ENCODE peak calls at places on chromosomes 16 and 17, in nine cellular contexts. Z, O, D, U, F, R, W, M and C are unnamed samples.

GRCh38 chr17:10612957-10613744 is 44.0 kb downstream of the MYH3 start:
- DNase-seq in Z (peak; percentile 45), O (no peak), D (no peak), U (peak; percentile 35), F (no peak), R (no peak), W (no peak), M (no peak), C (no peak)

GRCh38 chr17:18967806-18968744 is 16.1 kb downstream of the SLC5A10 start:
- DNase-seq in Z (no peak), O (peak; percentile 60), D (no peak), U (no peak), F (no peak), R (no peak), W (no peak), M (no peak), C (peak; percentile 21)

GRCh38 chr17:57466042-57466471 is 209.7 kb downstream of the MSI2 start:
- DNase-seq in Z (no peak), O (no peak), D (no peak), U (no peak), F (no peak), R (peak; percentile 71), W (no peak), M (no peak), C (no peak)

GRCh38 chr16:28898266-28898665 is 20.0 kb downstream of the ATP2A1 start:
- DNase-seq in Z (no peak), O (no peak), D (no peak), U (no peak), F (no peak), R (no peak), W (no peak), M (no peak), C (no peak)

GRCh38 chr16:50096791-50097190 is 31.0 kb downstream of the HEATR3 start:
- DNase-seq in Z (peak; percentile 63), O (no peak), D (no peak), U (peak; percentile 22), F (no peak), R (no peak), W (no peak), M (no peak), C (no peak)

GRCh38 chr16:55179858-55180585 is 144.0 kb upstream of the IRX6 start:
- DNase-seq in Z (no peak), O (no peak), D (no peak), U (no peak), F (no peak), R (no peak), W (no peak), M (peak; percentile 79), C (no peak)

GRCh38 chr17:40327735-40328385 is 18.9 kb downstream of the RARA start:
- DNase-seq in Z (no peak), O (no peak), D (no peak), U (no peak), F (no peak), R (no peak), W (no peak), M (no peak), C (no peak)

GRCh38 chr16:54283735-54284318 is 2.8 kb downstream of the IRX3 start:
- DNase-seq in Z (no peak), O (no peak), D (no peak), U (peak; percentile 31), F (no peak), R (no peak), W (no peak), M (no peak), C (peak; percentile 64)

GRCh38 chr16:13923703-13924298 is 3.8 kb downstream of the ERCC4 start:
- DNase-seq in Z (peak; percentile 67), O (peak; percentile 69), D (peak; percentile 53), U (peak; percentile 82), F (no peak), R (peak; percentile 85), W (peak; percentile 42), M (no peak), C (no peak)

GRCh38 chr16:27920391-27920891 is 143.1 kb downstream of the GSG1L start:
- DNase-seq in Z (no peak), O (peak; percentile 13), D (no peak), U (peak; percentile 6), F (no peak), R (no peak), W (peak; percentile 35), M (no peak), C (no peak)

GRCh38 chr16:79036541-79036940 is 564.0 kb downstream of the MAF start:
- DNase-seq in Z (no peak), O (no peak), D (no peak), U (no peak), F (no peak), R (no peak), W (no peak), M (no peak), C (no peak)

GRCh38 chr17:82200743-82201497 is 11.7 kb downstream of the CCDC57 start:
- DNase-seq in Z (no peak), O (no peak), D (peak; percentile 91), U (peak; percentile 13), F (no peak), R (no peak), W (no peak), M (no peak), C (no peak)

GRCh38 chr17:75941442-75941819 is 589 bp upstream of the FBF1 start:
- DNase-seq in Z (no peak), O (no peak), D (no peak), U (no peak), F (no peak), R (no peak), W (no peak), M (peak; percentile 43), C (peak; percentile 35)

GRCh38 chr17:11712445-11712844 is 114.2 kb downstream of the DNAH9 start:
- DNase-seq in Z (no peak), O (no peak), D (no peak), U (no peak), F (no peak), R (no peak), W (no peak), M (no peak), C (no peak)

GRCh38 chr16:86515420-86515779 is 5.1 kb downstream of the FOXF1 start:
- DNase-seq in Z (peak; percentile 28), O (no peak), D (no peak), U (no peak), F (no peak), R (no peak), W (no peak), M (no peak), C (no peak)
- H3K4me3 ChIP-seq in Z (peak overlapping the region; percentile 99), O (no peak overlapping the region), D (no peak overlapping the region), U (peak overlapping the region; percentile 23), F (no peak overlapping the region), R (no peak overlapping the region), W (no peak overlapping the region), M (peak overlapping the region; percentile 62), C (no peak overlapping the region)

GRCh38 chr17:29154516-29155234 is 25.5 kb downstream of the MYO18A start:
- DNase-seq in Z (no peak), O (no peak), D (no peak), U (no peak), F (no peak), R (no peak), W (no peak), M (no peak), C (no peak)
- H3K4me1 ChIP-seq in Z (peaks cover 61% of the 10 kb centered on the region), O (peaks cover 67% of the 10 kb centered on the region), D (peaks cover 36% of the 10 kb centered on the region), U (peaks cover 25% of the 10 kb centered on the region), F (peaks cover 34% of the 10 kb centered on the region), R (peaks cover 4% of the 10 kb centered on the region), W (peaks cover 91% of the 10 kb centered on the region), M (peaks cover 67% of the 10 kb centered on the region), C (peaks cover 47% of the 10 kb centered on the region)

GRCh38 chr17:74429604-74430384 is 2.1 kb upstream of the GPRC5C start:
- DNase-seq in Z (no peak), O (peak; percentile 28), D (no peak), U (no peak), F (no peak), R (no peak), W (no peak), M (peak; percentile 82), C (no peak)
- H3K27ac ChIP-seq in Z (no peak overlapping the region), O (peak overlapping the region; percentile 99), D (no peak overlapping the region), U (peak overlapping the region; percentile 97), F (peak overlapping the region; percentile 99), R (no peak overlapping the region), W (peak overlapping the region; percentile 89), M (peak overlapping the region; percentile 95), C (peak overlapping the region; percentile 99)

GRCh38 chr17:2707721-2708584 is 3.6 kb downstream of the CLUH start:
- DNase-seq in Z (no peak), O (no peak), D (no peak), U (no peak), F (peak; percentile 23), R (no peak), W (no peak), M (peak; percentile 81), C (peak; percentile 90)

GRCh38 chr17:2710075-2710803 is 1.3 kb downstream of the CLUH start:
- DNase-seq in Z (no peak), O (peak; percentile 4), D (no peak), U (no peak), F (no peak), R (peak; percentile 65), W (no peak), M (peak; percentile 57), C (no peak)

GRCh38 chr17:2709173-2709661 is 2.3 kb downstream of the CLUH start:
- DNase-seq in Z (no peak), O (peak; percentile 57), D (no peak), U (no peak), F (no peak), R (peak; percentile 87), W (no peak), M (peak; percentile 87), C (peak; percentile 88)

GRCh38 chr17:2706911-2707510 is 4.6 kb downstream of the CLUH start:
- DNase-seq in Z (no peak), O (no peak), D (no peak), U (no peak), F (no peak), R (no peak), W (no peak), M (no peak), C (peak; percentile 75)

DNA sequence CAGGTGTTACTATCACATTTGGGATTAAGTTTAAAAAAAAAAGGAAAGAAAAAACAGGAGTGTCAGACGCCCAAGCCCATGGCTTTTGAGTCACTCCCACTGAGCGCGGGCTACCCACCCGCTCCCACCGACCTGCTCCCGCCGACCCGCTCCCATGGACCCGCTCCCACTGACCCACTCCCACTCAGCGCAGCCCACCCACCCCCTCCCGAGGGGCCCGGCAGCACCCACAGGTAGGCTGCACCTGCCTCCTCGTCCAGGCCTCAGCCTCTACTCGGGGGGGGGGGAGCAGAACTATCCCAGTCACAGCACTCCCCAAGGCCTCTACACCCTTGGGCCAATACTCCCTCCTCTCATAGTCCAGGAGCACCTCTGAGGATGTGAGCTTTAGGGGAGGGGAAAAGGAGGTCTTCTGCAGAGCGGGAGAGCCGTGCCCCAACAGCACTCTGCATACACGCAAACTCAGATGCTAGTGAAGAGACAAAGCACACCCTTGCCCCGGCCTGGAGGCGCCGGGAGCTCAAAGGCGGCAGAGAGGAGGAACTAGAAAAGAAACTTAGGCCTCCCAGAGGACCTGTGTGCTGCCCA is 2.9 kb downstream of the CLUH start:
- DNase-seq in Z (no peak), O (no peak), D (no peak), U (no peak), F (no peak), R (no peak), W (no peak), M (peak; percentile 66), C (no peak)
- H3K4me3 ChIP-seq in Z (no peak overlapping the region), O (peak overlapping the region; percentile 97), D (no peak overlapping the region), U (no peak overlapping the region), F (peak overlapping the region; percentile 30), R (peak overlapping the region; percentile 93), W (peak overlapping the region; percentile 100), M (peak overlapping the region; percentile 89), C (no peak overlapping the region)